ENCODE peak calls at places on chromosome 11, in seven cellular contexts. H is right lobe of liver, T is HCT116, R is esophagus squamous epithelium, U is body of pancreas, W is breast epithelium, P is GM12878. O is an unnamed sample. For H3K4me1, the result is how much of the 10 kb centered on the place peaks cover.

GRCh38 chr11:124481365-124482323 is 36.1 kb upstream of the OR8B8 start:
- DNase-seq in H (no peak), T (no peak), R (no peak), U (no peak), W (peak), P (no peak), O (no peak)

GRCh38 chr11:80727315-80727714 is 1286.5 kb upstream of the TENM4 start:
- DNase-seq in H (no peak), T (no peak), R (no peak), U (no peak), W (no peak), P (peak), O (no peak)

GRCh38 chr11:7143908-7144307 is 55.1 kb downstream of the RBMXL2 start:
- DNase-seq in H (no peak), T (peak), R (no peak), U (no peak), W (no peak), P (no peak), O (no peak)

GRCh38 chr11:123139206-123139605 is 55.8 kb downstream of the CLMP start:
- DNase-seq in H (no peak), T (no peak), R (no peak), U (no peak), W (no peak), P (no peak), O (no peak)

GRCh38 chr11:104073950-104074349 is 37.5 kb downstream of the DDI1 start:
- DNase-seq in H (no peak), T (no peak), R (no peak), U (no peak), W (no peak), P (peak), O (no peak)

GRCh38 chr11:117868088-117868487 is 8.4 kb downstream of the FXYD6 start:
- DNase-seq in H (no peak), T (no peak), R (no peak), U (no peak), W (no peak), P (no peak), O (no peak)

GRCh38 chr11:61041755-61042518 is 60.4 kb upstream of the CD5 start:
- DNase-seq in H (no peak), T (no peak), R (no peak), U (peak), W (no peak), P (no peak), O (no peak)

GRCh38 chr11:126347751-126348628 is 7.5 kb upstream of the ST3GAL4 start:
- DNase-seq in H (peak), T (no peak), R (no peak), U (no peak), W (no peak), P (no peak), O (no peak)

GRCh38 chr11:71996946-71997345 is 1.8 kb upstream of the IL18BP start:
- DNase-seq in H (peak), T (no peak), R (no peak), U (no peak), W (no peak), P (no peak), O (no peak)

GRCh38 chr11:102780491-102780918 is at the start of gene MMP10:
- DNase-seq in H (no peak), T (peak), R (no peak), U (no peak), W (no peak), P (no peak), O (no peak)

DNA sequence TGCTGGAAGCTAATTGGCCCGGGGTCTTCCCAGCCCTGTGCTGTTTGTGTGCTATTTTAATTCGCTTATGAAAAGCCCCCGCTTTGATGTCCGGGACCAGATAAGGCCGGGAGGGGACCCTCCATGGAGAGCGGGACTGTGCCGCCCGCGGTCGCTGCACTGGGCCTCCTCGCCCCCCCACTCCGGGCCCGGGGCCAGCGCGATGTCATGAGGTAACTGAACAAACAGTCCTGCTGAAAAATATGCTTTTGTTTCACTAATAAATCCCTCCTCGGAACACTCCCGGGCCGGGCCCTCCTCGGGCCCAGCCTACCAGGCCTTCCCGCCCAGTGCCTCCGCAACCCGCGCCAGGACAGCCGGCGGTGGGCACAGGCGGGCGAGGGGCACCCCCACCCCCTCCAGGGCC is 78.3 kb downstream of the CDKN1C start:
- DNase-seq in H (peak), T (no peak), R (no peak), U (peak), W (peak), P (no peak), O (peak)
- H3K4me1 ChIP-seq in H (under half), T (under half), R (under half), U (under half), W (under half), P (under half), O (under half)

GRCh38 chr11:43922974-43923326 is 19.5 kb upstream of the C11orf96 start:
- DNase-seq in H (no peak), T (no peak), R (no peak), U (no peak), W (no peak), P (no peak), O (no peak)

GRCh38 chr11:43923327-43924111 is 18.9 kb upstream of the C11orf96 start:
- DNase-seq in H (no peak), T (no peak), R (no peak), U (peak), W (no peak), P (no peak), O (peak)

GRCh38 chr11:43925932-43926505 is 16.4 kb upstream of the C11orf96 start:
- DNase-seq in H (no peak), T (no peak), R (no peak), U (no peak), W (no peak), P (no peak), O (no peak)

GRCh38 chr11:43925063-43925931 is 17.1 kb upstream of the C11orf96 start:
- DNase-seq in H (no peak), T (no peak), R (no peak), U (peak), W (no peak), P (no peak), O (no peak)

GRCh38 chr11:43924112-43924855 is 18.2 kb upstream of the C11orf96 start:
- DNase-seq in H (no peak), T (no peak), R (no peak), U (no peak), W (no peak), P (no peak), O (no peak)
- TF ChIP-seq CTCF in H (no peak), T (peak), R (no peak), U (no peak), W (no peak), P (no peak), O (no peak)

GRCh38 chr11:128732471-128733277 is 38.8 kb downstream of the FLI1 start:
- DNase-seq in H (no peak), T (no peak), R (no peak), U (no peak), W (no peak), P (peak), O (no peak)

GRCh38 chr11:128735935-128736610 is 42.2 kb downstream of the FLI1 start:
- DNase-seq in H (no peak), T (no peak), R (no peak), U (no peak), W (no peak), P (no peak), O (no peak)

GRCh38 chr11:128734439-128735224 is 40.8 kb downstream of the FLI1 start:
- DNase-seq in H (no peak), T (no peak), R (peak), U (no peak), W (no peak), P (no peak), O (peak)

GRCh38 chr11:128731041-128731663 is 37.3 kb downstream of the FLI1 start:
- DNase-seq in H (no peak), T (no peak), R (no peak), U (no peak), W (no peak), P (no peak), O (no peak)

DNA sequence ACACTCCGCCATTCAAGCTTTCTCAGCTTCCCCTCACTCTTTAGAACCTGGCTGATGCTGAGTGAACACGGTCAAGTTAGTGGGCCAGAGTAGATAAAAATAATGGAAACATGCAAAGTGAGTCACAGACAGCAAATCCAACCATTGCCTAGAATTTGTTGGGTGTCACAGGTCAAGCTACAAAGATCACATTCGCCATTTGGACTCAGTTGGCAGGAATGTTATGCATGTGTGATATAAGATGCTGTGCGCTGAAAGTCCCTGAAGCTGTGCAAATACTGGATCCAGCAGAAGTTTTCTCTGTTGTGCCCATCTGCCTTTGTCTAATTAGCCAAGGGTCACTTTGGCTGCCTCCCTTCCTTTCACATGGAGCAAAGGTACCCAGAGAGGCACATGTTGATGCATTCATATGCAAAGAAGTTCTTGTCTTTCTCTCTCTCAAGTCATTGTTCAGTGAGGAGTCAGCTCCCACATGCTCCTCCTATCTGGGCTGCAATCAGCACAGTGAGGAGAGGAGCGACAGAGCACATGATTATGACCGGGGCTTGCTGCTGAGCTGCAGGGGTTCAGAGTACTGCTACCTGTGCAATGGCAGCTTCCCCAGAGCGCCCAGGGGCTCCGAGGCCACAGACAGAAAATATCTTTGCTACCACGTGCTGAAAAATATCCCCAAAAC is 39.7 kb downstream of the FLI1 start:
- DNase-seq in H (no peak), T (no peak), R (no peak), U (no peak), W (no peak), P (no peak), O (no peak)
- TF ChIP-seq POLR2A in H (no peak), T (no peak), R (no peak), U (no peak), W (no peak), P (peak), O (no peak)

GRCh38 chr11:47398011-47398410 is 10.4 kb upstream of the SLC39A13 start:
- DNase-seq in H (peak), T (no peak), R (no peak), U (no peak), W (no peak), P (no peak), O (no peak)

GRCh38 chr11:47399860-47400812 is 8.3 kb upstream of the SLC39A13 start:
- DNase-seq in H (peak), T (no peak), R (no peak), U (no peak), W (no peak), P (no peak), O (no peak)

GRCh38 chr11:47400813-47401279 is 7.5 kb upstream of the SLC39A13 start:
- DNase-seq in H (peak), T (no peak), R (no peak), U (no peak), W (no peak), P (peak), O (no peak)

GRCh38 chr11:47396049-47396320 is 12.4 kb upstream of the SLC39A13 start:
- DNase-seq in H (no peak), T (no peak), R (no peak), U (no peak), W (no peak), P (no peak), O (no peak)

GRCh38 chr11:47398551-47398950 is 9.8 kb upstream of the SLC39A13 start:
- DNase-seq in H (peak), T (no peak), R (no peak), U (no peak), W (no peak), P (no peak), O (no peak)
- H3K4me1 ChIP-seq in H (under half), T (under half), R (under half), U (under half), W (under half), P (under half), O (under half)

GRCh38 chr11:45407226-45407625 is 121.1 kb upstream of the SYT13 start:
- DNase-seq in H (no peak), T (no peak), R (no peak), U (no peak), W (no peak), P (no peak), O (no peak)

GRCh38 chr11:45410391-45411215 is 124.5 kb upstream of the SYT13 start:
- DNase-seq in H (no peak), T (no peak), R (no peak), U (no peak), W (no peak), P (no peak), O (no peak)

GRCh38 chr11:45412033-45412432 is 125.9 kb upstream of the SYT13 start:
- DNase-seq in H (no peak), T (no peak), R (no peak), U (no peak), W (no peak), P (no peak), O (no peak)

GRCh38 chr11:45411221-45411946 is 125.2 kb upstream of the SYT13 start:
- DNase-seq in H (no peak), T (no peak), R (no peak), U (no peak), W (no peak), P (no peak), O (no peak)

DNA sequence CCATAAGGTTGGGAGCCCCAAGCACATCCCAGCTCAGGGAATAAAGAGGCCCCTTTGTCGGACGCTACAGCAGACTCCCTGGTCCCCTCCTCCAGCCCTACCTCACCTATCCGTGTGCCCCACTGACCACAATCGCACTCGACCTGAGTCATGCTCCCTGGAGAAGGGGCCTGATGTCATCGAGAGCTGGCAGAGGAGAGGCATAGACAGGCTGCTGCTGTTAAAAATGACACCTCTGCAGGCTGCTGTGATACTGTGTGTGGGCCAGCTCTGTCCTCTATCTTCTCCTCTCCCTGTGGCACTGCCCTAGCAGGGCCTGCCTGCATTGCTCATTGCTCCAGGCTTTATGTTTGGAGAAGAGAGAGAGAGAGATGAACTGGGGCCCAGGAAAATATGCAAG is 123.4 kb upstream of the SYT13 start:
- DNase-seq in H (no peak), T (no peak), R (no peak), U (no peak), W (no peak), P (no peak), O (no peak)
- TF ChIP-seq CTCF in H (no peak), T (no peak), R (no peak), U (no peak), W (no peak), P (no peak), O (no peak)

DNA sequence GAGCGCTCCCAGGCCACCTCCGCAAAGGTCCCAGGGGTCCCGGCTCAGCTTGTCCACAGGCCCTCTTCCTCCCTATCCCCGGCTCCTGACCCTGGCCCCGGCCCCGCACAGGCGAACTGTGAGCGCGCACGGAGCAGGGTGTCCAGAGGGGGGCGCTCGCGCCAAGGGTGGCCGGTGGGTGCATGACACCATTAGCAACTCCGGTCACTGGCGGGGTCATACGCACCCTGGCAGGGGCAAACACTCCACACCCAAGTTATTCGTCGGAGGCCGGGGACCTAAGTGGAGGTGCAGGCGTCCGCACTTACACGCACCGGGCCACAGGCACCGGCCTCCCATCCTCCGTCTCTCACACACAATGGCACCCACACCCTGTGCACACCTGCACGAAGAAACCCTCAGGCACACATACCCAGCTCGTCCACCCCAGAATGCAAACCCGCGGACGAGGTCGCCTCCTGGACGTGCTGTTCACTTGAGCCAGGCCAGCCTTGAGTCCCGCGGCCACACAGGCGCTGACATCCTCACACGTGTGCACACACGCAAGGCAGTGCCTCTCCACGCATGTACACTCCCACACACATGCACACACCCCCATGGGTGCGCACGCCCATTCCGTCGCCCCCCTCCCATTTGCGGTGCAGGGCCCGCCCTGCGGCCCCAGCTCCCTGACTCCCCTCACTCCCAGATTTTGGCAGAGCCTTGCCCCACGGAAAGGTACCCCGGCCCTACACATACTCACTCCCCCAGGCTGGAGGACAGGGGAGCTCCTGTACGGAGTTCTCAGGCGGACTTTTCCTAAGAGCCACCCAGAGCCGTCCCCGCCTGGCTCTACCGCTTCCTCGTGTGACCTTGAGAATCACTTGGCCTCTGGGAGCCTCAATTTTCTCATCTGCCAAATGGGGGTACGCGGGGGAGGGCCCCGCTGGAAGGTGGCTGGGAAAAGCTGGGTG is at the start of gene RASGRP2:
- DNase-seq in H (peak), T (no peak), R (peak), U (peak), W (peak), P (no peak), O (peak)
- TF ChIP-seq POLR2A in H (peak), T (no peak), R (peak), U (no peak), W (no peak), P (no peak), O (no peak)

GRCh38 chr11:94796863-94797262 is 28.7 kb downstream of the AMOTL1 start:
- DNase-seq in H (no peak), T (no peak), R (no peak), U (no peak), W (no peak), P (no peak), O (no peak)
- H3K4me1 ChIP-seq in H (half or more), T (under half), R (under half), U (half or more), W (under half), P (under half), O (under half)

GRCh38 chr11:111095327-111095726 is 150.2 kb upstream of the POU2AF2 start:
- DNase-seq in H (no peak), T (no peak), R (no peak), U (no peak), W (no peak), P (no peak), O (no peak)

GRCh38 chr11:111091341-111091740 is 154.2 kb upstream of the POU2AF2 start:
- DNase-seq in H (no peak), T (no peak), R (no peak), U (no peak), W (no peak), P (no peak), O (no peak)

GRCh38 chr11:111089759-111090158 is 155.8 kb upstream of the POU2AF2 start:
- DNase-seq in H (no peak), T (no peak), R (no peak), U (no peak), W (no peak), P (no peak), O (no peak)

GRCh38 chr11:111097191-111097590 is 148.3 kb upstream of the POU2AF2 start:
- DNase-seq in H (no peak), T (peak), R (no peak), U (peak), W (peak), P (no peak), O (no peak)

GRCh38 chr11:111093061-111093460 is 152.5 kb upstream of the POU2AF2 start:
- DNase-seq in H (no peak), T (no peak), R (no peak), U (no peak), W (no peak), P (no peak), O (no peak)
- TF ChIP-seq CTCF in H (no peak), T (no peak), R (no peak), U (no peak), W (no peak), P (no peak), O (no peak)

GRCh38 chr11:64230209-64230984 is at the start of gene DNAJC4:
- DNase-seq in H (peak), T (peak), R (peak), U (peak), W (peak), P (peak), O (peak)

GRCh38 chr11:64229959-64230208 is 464 bp upstream of the DNAJC4 start:
- DNase-seq in H (no peak), T (no peak), R (no peak), U (no peak), W (no peak), P (no peak), O (no peak)

GRCh38 chr11:64231536-64231935 is 1.2 kb downstream of the DNAJC4 start:
- DNase-seq in H (no peak), T (no peak), R (no peak), U (no peak), W (no peak), P (no peak), O (no peak)

GRCh38 chr11:64232182-64233018 is 2.0 kb upstream of the VEGFB start:
- DNase-seq in H (peak), T (no peak), R (no peak), U (no peak), W (no peak), P (no peak), O (no peak)

GRCh38 chr11:64230985-64231365 is 627 bp downstream of the DNAJC4 start:
- DNase-seq in H (no peak), T (no peak), R (no peak), U (no peak), W (no peak), P (no peak), O (no peak)
- TF ChIP-seq POLR2A in H (no peak), T (no peak), R (no peak), U (no peak), W (no peak), P (no peak), O (no peak)